ENCODE peak calls at places on chromosomes 3 and 15, in four cellular contexts. D is heart left ventricle; F is SK-MEL-5; X is stimulated activated CD4-positive, alpha-beta T cell treated with anti-CD3 and anti-CD28 coated beads, TNF-alpha, amount 100 ng/mL, for 48 hours. B is an unnamed sample.

GRCh38 chr3:26712211-26713026 is 89.8 kb downstream of the LRRC3B start:
- DNase-seq in X (no peak), F (peak), D (no peak), B (no peak)

GRCh38 chr3:138068579-138069174 is 46.7 kb downstream of the DZIP1L start:
- DNase-seq in D (peak), X (peak), F (peak), B (peak)

GRCh38 chr15:48695088-48695834 is 49.8 kb upstream of the FBN1 start:
- DNase-seq in X (no peak), D (no peak), F (no peak), B (no peak)

GRCh38 chr15:88586401-88587162 is 34.6 kb upstream of the AEN start:
- DNase-seq in F (peak), D (no peak), X (no peak), B (peak)

GRCh38 chr3:72597756-72598195 is 250.5 kb downstream of the SHQ1 start:
- DNase-seq in D (no peak), F (peak), X (no peak), B (peak)

GRCh38 chr3:48034000-48034516 is 17.8 kb upstream of the MAP4 start:
- DNase-seq in X (no peak), D (no peak), F (peak), B (no peak)

GRCh38 chr15:59313703-59314332 is 58.9 kb downstream of the MYO1E start:
- DNase-seq in D (peak), X (no peak), F (no peak), B (peak)

GRCh38 chr15:101104186-101104585 is 147.7 kb downstream of the CHSY1 start:
- DNase-seq in X (no peak), F (no peak), D (no peak), B (no peak)

GRCh38 chr3:42706721-42707619 is 4.4 kb upstream of the HHATL start:
- DNase-seq in F (no peak), D (peak), X (no peak), B (no peak)

GRCh38 chr3:5078151-5078550 is 43.9 kb upstream of the ARL8B start:
- DNase-seq in D (no peak), X (no peak), F (no peak), B (no peak)

GRCh38 chr3:122512284-122512683 is 2.5 kb downstream of the KPNA1 start:
- DNase-seq in X (no peak), F (no peak), D (no peak), B (no peak)

GRCh38 chr3:194446754-194447153 is 40.0 kb downstream of the ATP13A3 start:
- DNase-seq in D (no peak), X (no peak), F (no peak), B (no peak)

GRCh38 chr15:80906159-80906775 is 83.4 kb downstream of the MESD start:
- DNase-seq in F (no peak), X (no peak), D (no peak), B (no peak)

GRCh38 chr3:181717505-181717904 is 5.8 kb downstream of the SOX2 start:
- DNase-seq in D (no peak), F (no peak), X (no peak), B (no peak)

GRCh38 chr3:61829301-61830110 is 268.1 kb downstream of the PTPRG start:
- DNase-seq in D (no peak), X (no peak), F (peak), B (no peak)

GRCh38 chr3:133883657-133884546 is 11.8 kb downstream of the RAB6B start:
- DNase-seq in D (peak), X (no peak), F (no peak), B (no peak)

GRCh38 chr3:15361494-15362214 is 29.3 kb upstream of the SH3BP5 start:
- DNase-seq in F (no peak), X (peak), D (no peak), B (no peak)

GRCh38 chr15:55253580-55253979 is 36.0 kb downstream of the RAB27A start:
- DNase-seq in X (no peak), D (no peak), F (peak), B (no peak)

GRCh38 chr3:56547486-56547885 is 9.5 kb upstream of the CCDC66 start:
- DNase-seq in D (no peak), F (peak), X (no peak), B (no peak)

GRCh38 chr15:43518073-43518761 is 809 bp downstream of the MAP1A start:
- DNase-seq in D (no peak), F (no peak), X (no peak), B (peak)

GRCh38 chr3:178454714-178455113 is 81.5 kb upstream of the KCNMB2 start:
- DNase-seq in F (no peak), D (peak), X (no peak), B (no peak)

GRCh38 chr15:54288049-54288448 is 309.8 kb downstream of the UNC13C start:
- DNase-seq in F (no peak), D (no peak), X (no peak), B (no peak)

GRCh38 chr15:31853370-31853769 is 176.9 kb upstream of the CHRNA7 start:
- DNase-seq in D (no peak), X (no peak), F (no peak), B (no peak)

B was measured in thyroid gland.